ENCODE peak calls at places on chromosomes 3 and 15, in nine cellular contexts. F is body of pancreas, D is heart left ventricle, X is stomach, V is aorta, O is DND-41, S is ovary, A is H9, B is thyroid gland. C is an unnamed sample.

GRCh38 chr3:177468331-177468730 is 271.0 kb upstream of the TBL1XR1 start:
- DNase-seq in V (peak), X (no peak), D (no peak), O (no peak), A (no peak), B (no peak), F (no peak), S (no peak), C (no peak)

GRCh38 chr3:127730666-127731294 is 58.0 kb downstream of the ABTB1 start:
- DNase-seq in X (no peak), D (no peak), V (no peak), S (no peak), B (no peak), O (no peak), F (no peak), A (no peak), C (no peak)

GRCh38 chr3:48180530-48181253 is 7.5 kb downstream of the CDC25A start:
- DNase-seq in S (no peak), X (no peak), O (no peak), D (no peak), B (no peak), V (no peak), F (no peak), A (no peak), C (no peak)

GRCh38 chr15:58951388-58952060 is 18.0 kb upstream of the SLTM start:
- DNase-seq in V (no peak), B (no peak), S (no peak), X (no peak), A (no peak), D (no peak), F (no peak), O (no peak), C (peak)

GRCh38 chr3:121165397-121165837 is 257.4 kb downstream of the STXBP5L start:
- DNase-seq in F (no peak), D (no peak), V (no peak), O (no peak), A (peak), X (no peak), B (no peak), S (no peak), C (no peak)

GRCh38 chr3:47636225-47636624 is 57.6 kb upstream of the CSPG5 start:
- DNase-seq in O (no peak), F (no peak), D (no peak), X (no peak), S (no peak), V (no peak), A (no peak), B (peak), C (no peak)

GRCh38 chr3:118972974-118973373 is 61.7 kb downstream of the IGSF11 start:
- DNase-seq in V (no peak), S (no peak), D (peak), B (no peak), F (no peak), O (no peak), A (no peak), X (no peak), C (no peak)

GRCh38 chr15:100602822-100603393 is 519 bp downstream of the ASB7 start:
- DNase-seq in B (peak), D (no peak), V (no peak), A (peak), X (no peak), F (no peak), S (no peak), O (peak), C (no peak)

GRCh38 chr3:24523195-24523594 is 28.5 kb upstream of the THRB start:
- DNase-seq in A (no peak), V (no peak), S (no peak), B (no peak), F (no peak), X (no peak), D (no peak), O (no peak), C (no peak)

GRCh38 chr3:139299261-139300132 is 44.3 kb upstream of the MRPS22 start:
- DNase-seq in O (no peak), V (no peak), D (no peak), F (peak), X (peak), S (peak), A (peak), B (no peak), C (no peak)

GRCh38 chr3:160577551-160578195 is 12.3 kb upstream of the KPNA4 start:
- DNase-seq in B (no peak), X (no peak), O (no peak), V (no peak), A (no peak), S (no peak), D (no peak), F (peak), C (no peak)

GRCh38 chr15:87135109-87135508 is 1055.4 kb downstream of the AGBL1 start:
- DNase-seq in F (no peak), B (no peak), X (no peak), O (no peak), A (no peak), S (no peak), D (no peak), V (no peak), C (no peak)

GRCh38 chr3:170862618-170863374 is 7.2 kb downstream of the RPL22L1 start:
- DNase-seq in O (no peak), B (no peak), D (no peak), V (no peak), X (no peak), F (no peak), S (no peak), A (no peak), C (no peak)

GRCh38 chr3:89098964-89099585 is 8.3 kb upstream of the EPHA3 start:
- DNase-seq in F (peak), B (peak), D (no peak), S (peak), X (peak), V (no peak), A (peak), O (peak), C (no peak)

GRCh38 chr3:102979682-102980378 is 545.0 kb downstream of the ZPLD1 start:
- DNase-seq in O (no peak), X (peak), S (peak), B (peak), V (peak), F (peak), A (no peak), D (peak), C (no peak)

GRCh38 chr3:23236890-23237289 is 33.8 kb downstream of the UBE2E2 start:
- DNase-seq in A (no peak), D (no peak), B (no peak), X (no peak), O (no peak), S (no peak), F (no peak), V (no peak), C (no peak)

GRCh38 chr15:25900901-25901300 is 37.8 kb upstream of the ATP10A start:
- DNase-seq in A (no peak), F (no peak), V (no peak), B (no peak), S (no peak), X (no peak), O (no peak), D (no peak), C (peak)

GRCh38 chr3:151268267-151269235 is 9.8 kb downstream of the P2RY14 start:
- DNase-seq in X (no peak), V (no peak), O (peak), D (no peak), F (no peak), A (no peak), S (no peak), B (no peak), C (no peak)

GRCh38 chr15:88606437-88606794 is 14.7 kb upstream of the AEN start:
- DNase-seq in B (no peak), S (no peak), V (no peak), X (no peak), F (no peak), A (no peak), O (no peak), D (no peak), C (no peak)

GRCh38 chr15:57395292-57395691 is 19.0 kb downstream of the CGNL1 start:
- DNase-seq in V (no peak), B (peak), S (no peak), F (no peak), A (no peak), O (no peak), X (no peak), D (no peak), C (peak)

GRCh38 chr15:57485869-57486268 is 105.8 kb upstream of the MYZAP start:
- DNase-seq in S (no peak), V (peak), X (peak), B (peak), A (peak), O (no peak), D (no peak), F (peak), C (peak)

GRCh38 chr15:45630958-45631691 is 3.7 kb upstream of the SQOR start:
- DNase-seq in D (no peak), V (peak), S (no peak), F (no peak), X (no peak), A (no peak), B (peak), O (no peak), C (peak)

GRCh38 chr3:119444590-119444989 is 18.8 kb downstream of the TMEM39A start:
- DNase-seq in V (no peak), S (no peak), F (no peak), X (no peak), O (no peak), B (no peak), A (no peak), D (no peak), C (no peak)

GRCh38 chr3:188780188-188781147 is 391.3 kb upstream of the TPRG1 start:
- DNase-seq in D (no peak), X (no peak), V (no peak), B (peak), O (no peak), F (no peak), A (no peak), S (no peak), C (no peak)

GRCh38 chr3:78801923-78802587 is 965.7 kb downstream of the ROBO1 start:
- DNase-seq in A (no peak), V (no peak), D (no peak), X (no peak), B (no peak), S (no peak), O (no peak), F (no peak), C (no peak)

GRCh38 chr3:55064164-55064563 is 136.3 kb upstream of the LRTM1 start:
- DNase-seq in A (no peak), X (no peak), S (no peak), V (no peak), O (no peak), B (no peak), F (no peak), D (no peak), C (no peak)

GRCh38 chr3:16179771-16180736 is 5.6 kb downstream of the GALNT15 start:
- DNase-seq in B (no peak), X (no peak), D (no peak), F (no peak), S (no peak), O (no peak), V (no peak), A (no peak), C (no peak)

GRCh38 chr3:101300073-101300472 is 20.3 kb downstream of the IMPG2 start:
- DNase-seq in V (no peak), D (no peak), X (no peak), F (no peak), O (no peak), A (peak), B (no peak), S (no peak), C (no peak)

GRCh38 chr15:57248074-57248473 is 128.2 kb upstream of the CGNL1 start:
- DNase-seq in F (no peak), S (no peak), O (no peak), B (no peak), A (no peak), D (no peak), X (no peak), V (no peak), C (no peak)

GRCh38 chr3:50502584-50503423 is 630 bp downstream of the CACNA2D2 start:
- DNase-seq in S (peak), A (peak), X (no peak), F (peak), V (no peak), O (no peak), B (peak), D (no peak), C (no peak)

GRCh38 chr3:78994174-78995027 is 773.4 kb downstream of the ROBO1 start:
- DNase-seq in X (no peak), A (no peak), V (no peak), D (no peak), S (no peak), F (no peak), O (no peak), B (no peak), C (no peak)

GRCh38 chr3:535566-536416 is 339.2 kb downstream of the CHL1 start:
- DNase-seq in V (peak), F (peak), D (no peak), X (no peak), S (peak), O (no peak), B (peak), A (peak), C (no peak)

GRCh38 chr3:52229656-52230055 is 4.2 kb upstream of the TLR9 start:
- DNase-seq in O (no peak), S (peak), F (no peak), X (no peak), B (no peak), V (peak), A (peak), D (no peak), C (no peak)

GRCh38 chr3:126955004-126955790 is 27.7 kb upstream of the PLXNA1 start:
- DNase-seq in S (peak), V (peak), B (no peak), O (no peak), A (no peak), X (no peak), D (no peak), F (no peak), C (no peak)

DNA sequence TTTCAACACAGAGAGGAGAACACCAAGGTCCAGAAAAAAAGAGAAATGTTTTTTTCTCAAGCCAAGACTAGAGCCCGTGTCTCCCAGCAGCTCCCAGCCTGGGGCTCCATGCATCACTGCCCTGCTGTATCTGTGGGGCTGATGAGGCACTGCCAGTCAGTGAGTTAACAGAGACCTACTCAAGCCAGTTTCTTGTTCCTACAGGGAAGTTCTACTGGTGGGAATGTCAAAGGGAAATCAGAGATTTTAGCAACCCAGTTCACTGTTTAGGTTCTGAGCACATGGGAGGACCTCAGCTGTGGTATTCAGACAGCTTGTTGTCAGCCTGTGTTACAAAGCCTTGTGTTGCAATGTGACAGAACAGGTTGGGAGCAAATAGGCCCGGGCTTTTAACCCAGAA is 234.3 kb downstream of the TLE3 start:
- DNase-seq in A (no peak), X (no peak), F (no peak), S (no peak), B (no peak), V (no peak), O (no peak), D (no peak), C (no peak)
- H3K27ac ChIP-seq in A (no peak), X (no peak), F (no peak), S (no peak), B (no peak), V (no peak), O (no peak), D (no peak), C (no peak)

GRCh38 chr15:70260096-70260495 is 162.4 kb upstream of the TLE3 start:
- DNase-seq in O (peak), S (no peak), X (no peak), B (no peak), F (no peak), D (no peak), A (no peak), V (peak), C (no peak)

GRCh38 chr15:70258369-70259029 is 160.8 kb upstream of the TLE3 start:
- DNase-seq in X (no peak), S (peak), F (peak), O (peak), V (peak), D (no peak), B (no peak), A (no peak), C (no peak)

GRCh38 chr15:70259640-70260066 is 161.9 kb upstream of the TLE3 start:
- DNase-seq in O (peak), D (no peak), B (no peak), F (no peak), V (no peak), X (no peak), A (peak), S (no peak), C (no peak)

GRCh38 chr15:70257573-70258220 is 160.0 kb upstream of the TLE3 start:
- DNase-seq in V (peak), S (no peak), O (peak), X (no peak), A (no peak), D (no peak), B (no peak), F (no peak), C (no peak)

DNA sequence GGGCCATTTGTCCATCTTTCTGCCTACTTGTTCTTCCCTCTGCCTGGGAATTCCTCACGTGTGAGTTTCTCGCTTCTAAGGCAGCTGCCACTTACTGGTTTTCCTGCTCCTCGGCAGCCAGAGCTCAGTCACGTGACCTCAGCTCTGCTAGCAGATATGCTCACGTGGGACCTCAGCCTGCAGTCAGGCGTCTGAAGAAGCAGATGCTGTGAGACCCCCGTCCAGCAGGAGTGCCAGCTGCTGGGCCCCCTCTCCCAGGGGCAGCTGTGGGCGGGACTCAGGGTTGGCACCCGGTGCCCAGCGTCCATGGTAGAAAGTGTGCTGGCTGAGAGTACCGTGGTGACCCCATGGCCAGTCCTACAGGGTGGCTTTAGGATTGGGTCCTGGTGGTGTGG is 161.3 kb upstream of the TLE3 start:
- DNase-seq in S (peak), A (no peak), V (peak), X (peak), B (peak), O (peak), F (peak), D (peak), C (no peak)
- H3K27ac ChIP-seq in S (no peak), A (no peak), V (no peak), X (peak), B (no peak), O (peak), F (no peak), D (no peak), C (no peak)

GRCh38 chr15:68479870-68480269 is 47.9 kb upstream of the ITGA11 start:
- DNase-seq in X (no peak), B (no peak), V (no peak), F (no peak), O (no peak), A (no peak), S (no peak), D (no peak), C (no peak)
- H3K27ac ChIP-seq in X (peak), B (no peak), V (no peak), F (no peak), O (no peak), A (no peak), S (no peak), D (peak), C (no peak)

GRCh38 chr15:71788646-71789579 is 21.4 kb upstream of the NR2E3 start:
- DNase-seq in V (no peak), X (peak), A (no peak), S (no peak), O (no peak), B (no peak), F (no peak), D (no peak), C (no peak)
- H3K27ac ChIP-seq in V (no peak), X (no peak), A (no peak), S (no peak), O (no peak), B (no peak), F (no peak), D (no peak), C (no peak)

C was measured in epithelial cell of prostate.